ENCODE peak calls at places on chromosome 6, in ten cellular contexts. U is NAMALWA, X is fibroblast of mammary gland, N is activated T-cell treated with anti-CD3 and anti-CD28 coated beads for 24 hours, Z is left lung, K is neural progenitor cell, L is Peyer's patch, G is cardiac muscle cell, V is GM23248, W is NCI-H1436. T is an unnamed sample.

GRCh38 chr6:90131614-90132423 is 164.8 kb downstream of the BACH2 start:
- DNase-seq in U (peak; percentile 38), X (peak; percentile 94), N (no peak), Z (peak; percentile 55), K (no peak), L (no peak), G (peak; percentile 20), V (peak; percentile 92), W (no peak), T (peak; percentile 83)

GRCh38 chr6:24524801-24525200 is 30.0 kb downstream of the ALDH5A1 start:
- DNase-seq in U (peak; percentile 87), X (peak; percentile 59), N (no peak), Z (no peak), K (peak; percentile 70), L (no peak), G (peak; percentile 58), V (peak; percentile 60), W (peak; percentile 26), T (peak; percentile 51)

GRCh38 chr6:132392792-132393191 is 8.5 kb downstream of the MOXD1 start:
- DNase-seq in U (peak; percentile 49), X (no peak), N (no peak), Z (no peak), K (no peak), L (no peak), G (no peak), V (no peak), W (no peak), T (peak; percentile 30)

GRCh38 chr6:148747145-148747492 is 289 bp downstream of the UST start:
- DNase-seq in U (no peak), X (peak; percentile 39), N (no peak), Z (peak; percentile 60), K (no peak), L (peak; percentile 51), G (peak; percentile 61), V (peak; percentile 82), W (no peak), T (peak; percentile 54)

GRCh38 chr6:109799664-109800063 is 108.6 kb downstream of the FIG4 start:
- DNase-seq in U (no peak), X (peak; percentile 56), N (no peak), Z (no peak), K (no peak), L (no peak), G (no peak), V (no peak), W (no peak), T (peak; percentile 23)

GRCh38 chr6:113654396-113654795 is 202.7 kb upstream of the MARCKS start:
- DNase-seq in U (no peak), X (peak; percentile 34), N (no peak), Z (peak; percentile 84), K (no peak), L (no peak), G (no peak), V (peak; percentile 86), W (no peak), T (peak; percentile 62)

GRCh38 chr6:43968110-43968965 is 158.9 kb downstream of the MRPL14 start:
- DNase-seq in U (no peak), X (no peak), N (no peak), Z (no peak), K (peak; percentile 62), L (no peak), G (no peak), V (no peak), W (no peak), T (no peak)

GRCh38 chr6:167750956-167751358 is 75.8 kb upstream of the AFDN start:
- DNase-seq in U (no peak), X (no peak), N (no peak), Z (peak; percentile 83), K (no peak), L (no peak), G (peak; percentile 23), V (no peak), W (no peak), T (no peak)

GRCh38 chr6:16760536-16761468 is at the start of gene ATXN1:
- DNase-seq in U (peak; percentile 57), X (peak; percentile 65), N (no peak), Z (peak; percentile 65), K (peak; percentile 77), L (peak; percentile 70), G (peak; percentile 71), V (peak; percentile 80), W (peak; percentile 18), T (no peak)

GRCh38 chr6:169342655-169343054 is 89.0 kb upstream of the THBS2 start:
- DNase-seq in U (no peak), X (no peak), N (no peak), Z (no peak), K (no peak), L (no peak), G (no peak), V (peak; percentile 30), W (no peak), T (peak; percentile 19)

GRCh38 chr6:116971959-116972358 is 94.9 kb downstream of the RFX6 start:
- DNase-seq in U (peak; percentile 66), X (peak; percentile 63), N (no peak), Z (no peak), K (peak; percentile 56), L (no peak), G (peak; percentile 48), V (peak; percentile 58), W (peak; percentile 5), T (peak; percentile 48)

GRCh38 chr6:65402564-65402963 is 304.5 kb downstream of the EYS start:
- DNase-seq in U (no peak), X (no peak), N (no peak), Z (no peak), K (no peak), L (no peak), G (no peak), V (no peak), W (no peak), T (no peak)

GRCh38 chr6:43980004-43980795 is 147.1 kb downstream of the MRPL14 start:
- DNase-seq in U (no peak), X (no peak), N (no peak), Z (no peak), K (no peak), L (no peak), G (no peak), V (no peak), W (no peak), T (peak; percentile 9)

GRCh38 chr6:41399424-41399823 is 64.0 kb downstream of the NCR2 start:
- DNase-seq in U (no peak), X (no peak), N (no peak), Z (no peak), K (no peak), L (no peak), G (no peak), V (no peak), W (no peak), T (no peak)

GRCh38 chr6:56842602-56843475 is 112.1 kb upstream of the BEND6 start:
- DNase-seq in U (no peak), X (peak; percentile 66), N (no peak), Z (peak; percentile 48), K (no peak), L (no peak), G (peak; percentile 87), V (peak; percentile 76), W (no peak), T (peak; percentile 70)

GRCh38 chr6:137867685-137868509 is 838 bp downstream of the TNFAIP3 start:
- DNase-seq in U (peak; percentile 83), X (no peak), N (no peak), Z (no peak), K (peak; percentile 80), L (peak; percentile 85), G (peak; percentile 27), V (peak; percentile 53), W (no peak), T (no peak)

GRCh38 chr6:63352587-63353281 is 33.0 kb upstream of the LGSN start:
- DNase-seq in U (peak; percentile 86), X (peak; percentile 69), N (no peak), Z (no peak), K (peak; percentile 57), L (peak; percentile 60), G (peak; percentile 54), V (peak; percentile 57), W (no peak), T (peak; percentile 73)

GRCh38 chr6:16722616-16723015 is 38.6 kb downstream of the ATXN1 start:
- DNase-seq in U (no peak), X (no peak), N (no peak), Z (no peak), K (no peak), L (no peak), G (no peak), V (no peak), W (no peak), T (no peak)

GRCh38 chr6:113055086-113055485 is 708.0 kb downstream of the RFPL4B start:
- DNase-seq in U (no peak), X (no peak), N (no peak), Z (no peak), K (no peak), L (no peak), G (no peak), V (no peak), W (no peak), T (no peak)